ENCODE peak calls at places on chromosomes 13 and 19, in nine cellular contexts. P is Kasumi-1, B is amniotic stem cell, T is SK-N-SH, C is left lung, E is fibroblast of lung, K is tibial nerve, A is NCI-H2029 treated with DMSO at 0.1 percent for 48 hours, O is endothelial cell. S is an unnamed sample.
A peak's percentile ranks its signal among the peaks of the same experiment; 100 is the strongest.

GRCh38 chr13:31264146-31264545 is 64.4 kb downstream of the B3GLCT start:
- DNase-seq in P (no peak), B (no peak), T (no peak), C (no peak), E (no peak), K (no peak), A (no peak), O (no peak), S (no peak)

GRCh38 chr19:40143612-40144011 is 47.6 kb upstream of the MAP3K10 start:
- DNase-seq in P (peak; percentile 81), B (no peak), T (no peak), C (peak; percentile 44), E (peak; percentile 24), K (no peak), A (no peak), O (no peak), S (no peak)

GRCh38 chr13:104357174-104357573 is 1291.0 kb upstream of the SLC10A2 start:
- DNase-seq in P (no peak), B (no peak), T (peak; percentile 10), C (no peak), E (no peak), K (no peak), A (no peak), O (no peak), S (no peak)

GRCh38 chr19:16327911-16328823 is 3.5 kb downstream of the KLF2 start:
- DNase-seq in P (peak; percentile 97), B (no peak), T (no peak), C (peak; percentile 91), E (peak; percentile 96), K (peak; percentile 78), A (no peak), O (no peak), S (peak; percentile 69)

GRCh38 chr19:47778954-47779351 is 450 bp downstream of the SELENOW start:
- DNase-seq in P (no peak), B (no peak), T (peak; percentile 48), C (peak; percentile 52), E (no peak), K (no peak), A (no peak), O (no peak), S (no peak)

GRCh38 chr19:11164879-11165406 is 9.4 kb upstream of the SPC24 start:
- DNase-seq in P (no peak), B (no peak), T (no peak), C (peak; percentile 71), E (peak; percentile 93), K (peak; percentile 75), A (no peak), O (no peak), S (no peak)

GRCh38 chr13:48595330-48596127 is 58.2 kb upstream of the CYSLTR2 start:
- DNase-seq in P (peak; percentile 79), B (peak; percentile 5), T (peak; percentile 48), C (peak; percentile 50), E (peak; percentile 82), K (no peak), A (no peak), O (peak; percentile 37), S (peak; percentile 26)

GRCh38 chr19:29431332-29431731 is 94.5 kb upstream of the VSTM2B start:
- DNase-seq in P (no peak), B (no peak), T (no peak), C (no peak), E (no peak), K (no peak), A (no peak), O (no peak), S (no peak)

GRCh38 chr13:46553886-46554855 is 1.2 kb downstream of the LRCH1 start:
- DNase-seq in P (peak; percentile 97), B (peak; percentile 58), T (peak; percentile 77), C (peak; percentile 77), E (peak; percentile 93), K (peak; percentile 43), A (no peak), O (peak; percentile 68), S (no peak)

GRCh38 chr19:18460313-18460712 is 22.4 kb upstream of the ISYNA1 start:
- DNase-seq in P (no peak), B (no peak), T (no peak), C (no peak), E (peak; percentile 84), K (peak; percentile 60), A (no peak), O (no peak), S (peak; percentile 57)

GRCh38 chr13:114212096-114212495 is 22.6 kb upstream of the CDC16 start:
- DNase-seq in P (no peak), B (no peak), T (no peak), C (no peak), E (peak; percentile 59), K (no peak), A (no peak), O (no peak), S (no peak)

GRCh38 chr13:48266967-48267639 is 34.1 kb downstream of the ITM2B start:
- DNase-seq in P (no peak), B (no peak), T (no peak), C (no peak), E (no peak), K (no peak), A (no peak), O (no peak), S (no peak)

GRCh38 chr13:77028202-77028601 is 1.2 kb upstream of the FBXL3 start:
- DNase-seq in P (no peak), B (no peak), T (no peak), C (no peak), E (peak; percentile 44), K (no peak), A (peak; percentile 68), O (no peak), S (no peak)

GRCh38 chr13:41470187-41470586 is 12.8 kb downstream of the RGCC start:
- DNase-seq in P (no peak), B (no peak), T (no peak), C (no peak), E (no peak), K (no peak), A (no peak), O (no peak), S (no peak)

GRCh38 chr19:17616961-17617806 is 61.7 kb downstream of the COLGALT1 start:
- DNase-seq in P (no peak), B (no peak), T (peak; percentile 60), C (no peak), E (no peak), K (no peak), A (no peak), O (no peak), S (no peak)

GRCh38 chr13:107459430-107459829 is 755.9 kb downstream of the LIG4 start:
- DNase-seq in P (no peak), B (peak; percentile 60), T (no peak), C (no peak), E (peak; percentile 62), K (no peak), A (no peak), O (no peak), S (peak; percentile 32)

GRCh38 chr19:42561512-42561911 is 33.2 kb downstream of the CEACAM8 start:
- DNase-seq in P (no peak), B (no peak), T (no peak), C (no peak), E (no peak), K (no peak), A (no peak), O (no peak), S (no peak)

GRCh38 chr19:51325161-51325979 is 13.9 kb downstream of the IGLON5 start:
- DNase-seq in P (no peak), B (no peak), T (no peak), C (no peak), E (no peak), K (no peak), A (no peak), O (no peak), S (no peak)

GRCh38 chr13:71813187-71813586 is 53.8 kb downstream of the DACH1 start:
- DNase-seq in P (no peak), B (no peak), T (no peak), C (no peak), E (no peak), K (no peak), A (no peak), O (no peak), S (no peak)

GRCh38 chr19:16025108-16026101 is 50.9 kb upstream of the TPM4 start:
- DNase-seq in P (peak; percentile 65), B (peak; percentile 40), T (peak; percentile 61), C (no peak), E (peak; percentile 66), K (no peak), A (no peak), O (peak; percentile 15), S (peak; percentile 16)

GRCh38 chr19:14972676-14973075 is 7.0 kb downstream of the SLC1A6 start:
- DNase-seq in P (no peak), B (no peak), T (peak; percentile 27), C (no peak), E (no peak), K (no peak), A (no peak), O (no peak), S (no peak)

GRCh38 chr13:20209937-20210336 is 17.2 kb upstream of the GJB2 start:
- DNase-seq in P (no peak), B (no peak), T (no peak), C (no peak), E (no peak), K (no peak), A (no peak), O (no peak), S (no peak)

S was measured in AG04450.